ENCODE peak calls at places on chromosomes 4 and X, in seven cellular contexts. E is H9, G is neuronal stem cell, V is mesenchymal stem cell, F is IMR-90, L is trophoblast cell, J is H1. W is an unnamed sample. For H3K4me1, the result is how much of the 10 kb centered on the place peaks cover.

GRCh38 chrX:29662759-29663503 is 552.4 kb upstream of the MAGEB2 start:
- DNase-seq in L (peak), V (peak), E (no peak), J (no peak), F (peak), G (no peak), W (peak)

GRCh38 chr4:156242390-156242789 is 288.7 kb upstream of the CTSO start:
- DNase-seq in G (no peak), V (no peak), E (no peak), L (peak), F (no peak), J (no peak), W (no peak)

GRCh38 chr4:72286185-72286584 is 254.4 kb downstream of the NPFFR2 start:
- DNase-seq in F (peak), V (peak), E (no peak), L (peak), G (no peak), J (no peak), W (peak)

GRCh38 chr4:41160010-41160789 is 54.1 kb downstream of the APBB2 start:
- DNase-seq in E (peak), V (peak), G (no peak), J (peak), F (peak), L (peak), W (peak)

GRCh38 chr4:137541181-137541580 is 8.9 kb upstream of the PCDH18 start:
- DNase-seq in F (no peak), G (no peak), E (no peak), L (no peak), V (no peak), J (no peak), W (peak)

GRCh38 chrX:54838583-54838982 is 31.0 kb downstream of the MAGED2 start:
- DNase-seq in E (no peak), J (no peak), G (no peak), L (no peak), F (no peak), V (no peak), W (no peak)

GRCh38 chr4:33709247-33709646 is 2535.1 kb downstream of the ARAP2 start:
- DNase-seq in F (peak), V (peak), G (no peak), E (no peak), J (no peak), L (no peak), W (no peak)

GRCh38 chrX:126719208-126719607 is 100.3 kb upstream of the PRR32 start:
- DNase-seq in G (no peak), J (no peak), F (no peak), V (no peak), L (no peak), E (no peak), W (no peak)

GRCh38 chr4:26000274-26000950 is 86.4 kb downstream of the SMIM20 start:
- DNase-seq in E (no peak), V (peak), J (no peak), G (no peak), L (no peak), F (peak), W (peak)

GRCh38 chr4:78938868-78939666 is at the start of gene PAQR3:
- DNase-seq in F (peak), E (peak), L (peak), G (peak), V (peak), J (peak), W (peak)

GRCh38 chr4:2284934-2285664 is 23.2 kb upstream of the MXD4 start:
- DNase-seq in E (no peak), J (no peak), G (no peak), F (peak), V (peak), L (no peak), W (no peak)

GRCh38 chrX:149984411-149984810 is 46.1 kb upstream of the EOLA2 start:
- DNase-seq in L (no peak), G (no peak), J (no peak), F (no peak), E (no peak), V (no peak), W (no peak)
- H3K4me1 ChIP-seq in L (under half), G (under half), J (under half), F (under half), E (under half), V (under half), W (under half)

GRCh38 chr4:102174800-102175199 is 170.5 kb downstream of the SLC39A8 start:
- DNase-seq in V (peak), L (no peak), G (no peak), F (peak), J (no peak), E (no peak), W (no peak)

DNA sequence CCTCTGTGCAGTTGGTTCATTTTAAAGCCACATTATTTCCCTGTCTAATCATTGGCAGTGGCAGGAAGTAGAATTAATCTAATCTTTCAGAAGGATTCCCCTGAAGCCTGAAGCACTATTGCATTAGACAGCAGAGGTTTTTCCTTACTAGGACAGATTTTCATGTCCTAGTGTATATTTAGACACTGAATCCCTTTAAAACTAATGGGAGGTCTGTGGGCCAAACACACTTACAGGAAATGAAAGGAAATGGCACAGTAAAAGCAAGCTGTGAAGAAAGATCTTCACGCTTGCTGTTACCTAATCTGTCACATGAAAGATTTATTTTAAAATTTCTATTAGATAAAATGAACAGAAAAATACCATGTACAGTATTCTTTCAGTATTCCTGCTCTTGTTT is 165.2 kb downstream of the SLC39A8 start:
- DNase-seq in V (peak), F (no peak), E (no peak), G (no peak), J (no peak), L (no peak), W (no peak)
- H3K18ac ChIP-seq in V (no peak), F (no peak), E (no peak), G (no peak), J (no peak), L (no peak), W (no peak)

GRCh38 chr4:87491436-87491835 is 37.7 kb downstream of the SPARCL1 start:
- DNase-seq in V (no peak), F (no peak), J (no peak), L (no peak), E (no peak), G (no peak), W (no peak)
- H4K8ac ChIP-seq in V (no peak), F (no peak), J (no peak), L (no peak), E (no peak), G (no peak), W (no peak)

GRCh38 chr4:7289619-7290018 is 97.3 kb downstream of the SORCS2 start:
- DNase-seq in L (no peak), G (no peak), V (no peak), F (no peak), E (no peak), J (no peak), W (no peak)
- H3K4me1 ChIP-seq in L (under half), G (under half), V (under half), F (under half), E (under half), J (under half), W (under half)

GRCh38 chr4:8643986-8644385 is 51.4 kb downstream of the CPZ start:
- DNase-seq in E (peak), F (no peak), G (no peak), V (no peak), J (no peak), L (no peak), W (no peak)
- H3K18ac ChIP-seq in E (no peak), F (no peak), G (peak), V (no peak), J (no peak), L (no peak), W (no peak)

GRCh38 chrX:3420316-3420715 is 73.9 kb upstream of the MXRA5 start:
- DNase-seq in J (no peak), E (no peak), F (no peak), L (peak), G (no peak), V (no peak), W (peak)
- H4K8ac ChIP-seq in J (no peak), E (no peak), F (no peak), L (no peak), G (no peak), V (no peak), W (no peak)

W was measured in mesendoderm.